ENCODE peak calls at places on chromosomes 12 and 14, in eight cellular contexts. M is breast epithelium, H is fibroblast of lung, U is cardiac muscle cell, V is tibial nerve, T is heart right ventricle, O is SK-N-SH, A is uterus. C is an unnamed sample.

GRCh38 chr12:117774986-117775775 is 193.6 kb downstream of the KSR2 start:
- DNase-seq in M (no peak), T (no peak), O (no peak), A (no peak), H (peak; percentile 1), U (no peak), V (no peak), C (no peak)

GRCh38 chr12:1351926-1352325 is 242.5 kb downstream of the FBXL14 start:
- DNase-seq in U (no peak), A (no peak), M (no peak), V (no peak), O (no peak), H (no peak), T (no peak), C (no peak)

GRCh38 chr12:28795306-28795705 is 353.8 kb upstream of the FAR2 start:
- DNase-seq in V (no peak), O (no peak), T (no peak), U (no peak), M (no peak), H (peak; percentile 42), A (no peak), C (peak; percentile 7)

GRCh38 chr14:50083467-50084337 is 32.7 kb downstream of the VCPKMT start:
- DNase-seq in H (no peak), U (no peak), T (no peak), A (no peak), V (no peak), M (no peak), O (no peak), C (no peak)

GRCh38 chr12:117674313-117674712 is 294.5 kb downstream of the KSR2 start:
- DNase-seq in H (peak; percentile 62), T (no peak), M (no peak), V (no peak), O (no peak), U (no peak), A (no peak), C (no peak)

GRCh38 chr14:104547310-104547997 is 32.1 kb upstream of the C14orf180 start:
- DNase-seq in U (no peak), H (no peak), V (no peak), T (no peak), O (peak; percentile 18), M (no peak), A (no peak), C (no peak)

GRCh38 chr12:4140607-4141301 is 132.8 kb upstream of the CCND2 start:
- DNase-seq in H (no peak), V (no peak), A (no peak), O (no peak), T (no peak), M (no peak), U (no peak), C (no peak)

GRCh38 chr12:57106021-57106708 is 5.0 kb downstream of the STAT6 start:
- DNase-seq in U (no peak), A (no peak), O (peak; percentile 6), V (no peak), M (no peak), H (no peak), T (no peak), C (no peak)

GRCh38 chr14:50100824-50101223 is 15.5 kb downstream of the VCPKMT start:
- DNase-seq in T (no peak), A (no peak), M (no peak), V (no peak), H (no peak), O (no peak), U (no peak), C (no peak)

GRCh38 chr12:91618281-91618680 is 435.7 kb upstream of the DCN start:
- DNase-seq in U (no peak), A (no peak), H (no peak), M (no peak), V (no peak), O (no peak), T (no peak), C (no peak)

GRCh38 chr12:27178723-27179398 is 65.2 kb upstream of the STK38L start:
- DNase-seq in U (no peak), H (peak; percentile 78), M (no peak), O (no peak), V (no peak), A (no peak), T (no peak), C (no peak)

GRCh38 chr12:27179399-27180214 is 64.5 kb upstream of the STK38L start:
- DNase-seq in U (no peak), H (peak; percentile 100), A (peak; percentile 63), O (no peak), M (peak; percentile 29), V (peak; percentile 18), T (peak; percentile 44), C (peak; percentile 76)

GRCh38 chr12:27183342-27183741 is 60.7 kb upstream of the STK38L start:
- DNase-seq in A (no peak), V (no peak), O (no peak), U (no peak), H (no peak), M (no peak), T (no peak), C (no peak)

GRCh38 chr12:27178251-27178650 is 65.8 kb upstream of the STK38L start:
- DNase-seq in A (no peak), V (no peak), T (no peak), O (no peak), M (no peak), U (no peak), H (no peak), C (no peak)

DNA sequence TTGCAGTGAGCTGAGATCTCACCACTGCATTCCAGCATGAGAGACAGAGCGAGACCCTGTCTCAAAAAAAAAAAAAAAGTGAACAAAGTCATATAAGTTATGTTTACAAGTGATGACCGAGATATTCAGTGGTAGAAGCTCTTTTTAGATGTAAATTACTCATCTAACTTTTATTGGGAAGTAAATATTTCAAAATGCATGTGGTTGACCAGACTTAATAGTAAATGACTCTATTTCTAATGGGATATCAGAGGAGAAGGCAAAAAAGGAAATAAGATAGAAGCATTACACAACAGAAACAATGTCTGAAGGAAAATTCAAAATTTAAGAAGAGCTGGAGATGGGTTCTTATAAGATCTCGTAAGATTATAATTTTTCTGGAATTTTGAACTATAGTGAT is 63.2 kb upstream of the STK38L start:
- DNase-seq in H (peak; percentile 56), V (no peak), T (no peak), A (no peak), O (no peak), U (no peak), M (no peak), C (no peak)
- H3K27ac ChIP-seq in H (no peak overlapping the region), V (no peak overlapping the region), T (no peak overlapping the region), A (peak overlapping the region; percentile 72), O (no peak overlapping the region), U (no peak overlapping the region), M (no peak overlapping the region), C (no peak overlapping the region)

GRCh38 chr14:24965934-24966593 is 83.9 kb downstream of the STXBP6 start:
- DNase-seq in A (peak; percentile 35), H (peak; percentile 95), O (no peak), V (peak; percentile 31), M (no peak), T (peak; percentile 24), U (peak; percentile 30), C (no peak)
- H3K4me3 ChIP-seq in A (no peak overlapping the region), H (no peak overlapping the region), O (no peak overlapping the region), V (no peak overlapping the region), M (no peak overlapping the region), T (peak overlapping the region; percentile 19), U (no peak overlapping the region), C (no peak overlapping the region)

GRCh38 chr12:120438495-120439198 is 734 bp downstream of the COX6A1 start:
- DNase-seq in O (no peak), H (no peak), T (no peak), A (no peak), U (no peak), V (no peak), M (no peak), C (no peak)

GRCh38 chr12:120432772-120433525 is 5.0 kb upstream of the COX6A1 start:
- DNase-seq in H (no peak), A (no peak), M (no peak), V (no peak), T (no peak), O (no peak), U (no peak), C (no peak)

GRCh38 chr12:120439646-120440247 is 1.8 kb downstream of the COX6A1 start:
- DNase-seq in U (peak; percentile 75), V (peak; percentile 40), M (peak; percentile 30), A (peak; percentile 43), T (peak; percentile 55), H (peak; percentile 51), O (peak; percentile 89), C (no peak)

DNA sequence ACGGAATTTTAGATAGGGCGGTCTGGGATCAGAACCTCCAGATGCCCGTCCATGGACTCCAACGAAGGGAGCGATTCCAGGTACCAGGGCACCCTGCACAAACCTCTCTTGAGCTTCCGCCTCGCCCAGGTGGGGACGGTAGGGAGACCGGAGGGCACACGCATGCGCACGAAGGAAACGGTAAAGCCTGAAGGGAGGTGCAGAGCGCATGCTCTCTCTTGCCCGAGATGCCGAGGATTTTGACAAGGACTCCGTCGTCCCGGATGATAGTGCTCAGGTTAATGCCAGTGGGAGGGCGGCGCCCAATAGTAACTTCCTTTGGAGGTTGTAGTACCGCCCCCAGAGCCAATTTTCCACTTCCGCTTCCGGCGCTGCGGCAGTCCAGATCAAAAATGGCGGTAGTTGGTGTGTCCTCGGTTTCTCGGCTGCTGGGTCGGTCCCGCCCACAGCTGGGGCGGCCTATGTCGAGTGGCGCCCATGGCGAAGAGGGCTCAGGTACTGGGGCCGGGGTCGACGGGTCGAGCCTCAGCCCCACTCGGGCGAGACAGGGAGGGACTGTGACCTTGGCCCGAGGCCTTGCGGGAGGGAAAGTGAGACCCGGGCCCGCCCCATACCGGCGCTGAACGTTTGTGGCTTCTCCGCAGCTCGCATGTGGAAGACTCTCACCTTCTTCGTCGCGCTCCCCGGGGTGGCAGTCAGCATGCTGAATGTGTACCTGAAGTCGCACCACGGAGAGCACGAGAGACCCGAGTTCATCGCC is at the start of gene COX6A1:
- DNase-seq in M (peak; percentile 91), U (peak; percentile 99), H (peak; percentile 97), V (peak; percentile 86), O (peak; percentile 93), A (peak; percentile 96), T (peak; percentile 96), C (peak; percentile 90)
- TF ChIP-seq CTCF in M (peak; percentile 5), U (no peak), H (no peak), V (no peak), O (no peak), A (peak; percentile 14), T (no peak), C (peak; percentile 16)

DNA sequence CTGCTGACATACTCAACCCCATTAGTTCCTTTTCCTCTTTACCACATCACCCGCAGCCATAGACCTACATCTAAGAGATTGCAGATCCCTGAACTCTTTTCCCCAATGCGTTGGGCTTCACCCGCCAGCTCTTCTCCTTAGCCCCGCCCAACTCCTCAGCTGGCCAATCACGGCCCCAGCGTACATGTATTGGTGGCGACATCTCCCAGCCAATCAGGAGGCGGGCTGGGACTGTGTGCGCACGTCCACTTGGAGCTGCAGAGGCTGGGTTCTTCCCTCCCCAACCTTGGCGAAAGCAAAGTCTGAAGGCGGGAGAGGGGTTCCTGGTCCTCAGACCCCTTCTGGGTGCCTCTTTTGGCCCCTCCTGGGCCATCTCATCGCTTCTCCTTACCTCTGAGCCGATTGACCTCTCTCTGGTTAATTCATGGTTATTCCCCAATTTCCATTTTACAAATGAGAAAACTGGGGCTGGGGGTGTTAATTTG is 11.0 kb downstream of the PDE1B start:
- DNase-seq in U (peak; percentile 89), V (peak; percentile 96), H (peak; percentile 43), T (peak; percentile 93), A (peak; percentile 93), M (peak; percentile 81), O (peak; percentile 68), C (no peak)
- H3K27ac ChIP-seq in U (peak overlapping the region; percentile 46), V (peak overlapping the region; percentile 74), H (no peak overlapping the region), T (peak overlapping the region; percentile 79), A (peak overlapping the region; percentile 86), M (peak overlapping the region; percentile 71), O (no peak overlapping the region), C (no peak overlapping the region)